ENCODE peak calls at places on chromosomes 3 and 15, in four cellular contexts. I is SK-N-SH, D is OCI-LY7, A is neural progenitor cell. N is an unnamed sample.

GRCh38 chr15:65641723-65642475 is 20.2 kb downstream of the SLC24A1 start:
- DNase-seq in I (peak), D (no peak), A (peak), N (peak)

GRCh38 chr3:171812811-171813210 is 2.5 kb upstream of the PLD1 start:
- DNase-seq in I (no peak), D (no peak), A (no peak), N (no peak)

GRCh38 chr3:69462022-69462825 is 76.3 kb upstream of the FRMD4B start:
- DNase-seq in I (no peak), D (no peak), A (no peak), N (no peak)

GRCh38 chr3:107209302-107210060 is 167.8 kb upstream of the CCDC54 start:
- DNase-seq in I (no peak), D (no peak), A (no peak), N (no peak)

GRCh38 chr3:2211568-2211967 is 112.9 kb downstream of the CNTN4 start:
- DNase-seq in I (no peak), D (no peak), A (no peak), N (no peak)

GRCh38 chr15:99409097-99409473 is 156.7 kb upstream of the MEF2A start:
- DNase-seq in I (peak), D (peak), A (peak), N (peak)

GRCh38 chr15:23628612-23629233 is 18.9 kb downstream of the MAGEL2 start:
- DNase-seq in I (no peak), D (no peak), A (peak), N (no peak)

GRCh38 chr3:89179355-89179997 is 72.1 kb downstream of the EPHA3 start:
- DNase-seq in I (no peak), D (no peak), A (peak), N (peak)

GRCh38 chr3:100893590-100893989 is 99.6 kb downstream of the ABI3BP start:
- DNase-seq in I (peak), D (no peak), A (peak), N (peak)

GRCh38 chr3:72818915-72819314 is 29.3 kb downstream of the SHQ1 start:
- DNase-seq in I (no peak), D (no peak), A (no peak), N (peak)

GRCh38 chr15:80489030-80489594 is 84.9 kb downstream of the ARNT2 start:
- DNase-seq in I (no peak), D (no peak), A (no peak), N (peak)

GRCh38 chr15:74603026-74603788 is 12.4 kb upstream of the CLK3 start:
- DNase-seq in I (no peak), D (no peak), A (no peak), N (peak)

GRCh38 chr15:74595271-74595670 is 20.4 kb upstream of the CLK3 start:
- DNase-seq in I (no peak), D (no peak), A (no peak), N (no peak)

GRCh38 chr15:74598126-74598842 is 17.4 kb upstream of the CLK3 start:
- DNase-seq in I (peak), D (peak), A (peak), N (peak)

GRCh38 chr15:74594455-74594854 is 21.2 kb upstream of the CLK3 start:
- DNase-seq in I (no peak), D (no peak), A (no peak), N (no peak)

DNA sequence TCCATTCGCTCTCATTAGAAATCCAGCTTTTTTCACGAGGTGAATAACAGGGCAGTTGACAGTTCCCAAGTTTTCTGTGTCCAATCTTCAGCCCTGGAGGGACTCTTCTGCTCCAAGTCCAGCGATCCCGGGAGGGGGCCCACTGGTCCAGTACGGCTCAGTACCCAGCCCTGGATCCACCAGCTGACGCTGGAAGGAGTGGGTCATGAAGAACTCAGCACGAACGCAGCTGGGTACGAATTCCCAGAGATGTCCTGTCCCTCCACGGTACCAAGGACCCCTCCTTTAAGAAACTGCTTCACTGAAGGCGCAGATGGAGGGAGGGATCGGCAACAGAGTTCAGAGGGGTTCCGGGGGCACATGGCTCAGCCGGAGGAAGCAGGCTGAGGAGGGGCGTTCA is 16.5 kb upstream of the CLK3 start:
- DNase-seq in I (no peak), D (no peak), A (no peak), N (peak)
- H3K4me2 ChIP-seq in I (peak), D (peak), A (peak), N (peak)

DNA sequence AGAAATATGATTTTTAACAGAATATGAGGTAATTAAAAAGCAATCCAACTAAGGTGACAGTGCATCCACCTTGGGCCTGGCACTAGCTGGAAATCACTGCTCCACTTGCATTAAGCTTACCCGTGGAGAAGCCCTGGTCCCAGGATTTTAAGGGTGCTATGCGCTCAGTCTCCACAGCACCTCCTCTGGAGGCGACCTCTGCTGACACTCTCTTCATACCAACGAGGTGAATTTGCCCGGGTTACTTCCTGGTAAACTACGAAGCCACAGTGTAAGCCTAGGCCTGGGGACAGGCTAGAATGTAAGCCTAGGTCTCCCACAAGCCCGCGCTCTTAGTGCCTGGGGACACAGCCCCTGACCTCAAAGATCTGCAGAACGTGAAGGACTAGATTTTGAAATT is 793 bp downstream of the APOD start:
- DNase-seq in I (no peak), D (peak), A (no peak), N (no peak)
- TF ChIP-seq CTCF in I (no peak), D (no peak), A (no peak), N (no peak)

GRCh38 chr3:4986175-4986610 is 7.0 kb downstream of the BHLHE40 start:
- DNase-seq in I (no peak), D (no peak), A (peak), N (peak)
- H3K4me3 ChIP-seq in I (peak), D (no peak), A (peak), N (peak)

GRCh38 chr15:79091204-79091867 is 756 bp upstream of the RASGRF1 start:
- DNase-seq in I (peak), D (no peak), A (peak), N (peak)
- H3K4me2 ChIP-seq in I (peak), D (peak), A (peak), N (no peak)